ENCODE peak calls at places on chromosomes 1 and 21, in seven cellular contexts. One of them, this sample, is unnamed.

GRCh38 chr1:180863158-180863775 is 49.4 kb upstream of the KIAA1614 start:
- DNase-seq in hepatic stellate cell: peak
- DNase-seq in omental fat pad: no peak
- DNase-seq in EL: peak
- DNase-seq in neural progenitor cell: peak
- DNase-seq in anterior cingulate cortex: no peak
- DNase-seq in brain microvascular endothelial cell: peak
- DNase-seq in this sample: peak

GRCh38 chr1:241413386-241413785 is 56.4 kb upstream of the RGS7 start:
- DNase-seq in hepatic stellate cell: peak
- DNase-seq in omental fat pad: no peak
- DNase-seq in EL: peak
- DNase-seq in neural progenitor cell: no peak
- DNase-seq in anterior cingulate cortex: no peak
- DNase-seq in brain microvascular endothelial cell: peak
- DNase-seq in this sample: no peak

GRCh38 chr1:231924183-231924582 is 297.6 kb downstream of the DISC1 start:
- DNase-seq in hepatic stellate cell: no peak
- DNase-seq in omental fat pad: no peak
- DNase-seq in EL: no peak
- DNase-seq in neural progenitor cell: no peak
- DNase-seq in anterior cingulate cortex: no peak
- DNase-seq in brain microvascular endothelial cell: no peak
- DNase-seq in this sample: no peak

GRCh38 chr1:33030575-33030974 is 6.1 kb downstream of the AK2 start:
- DNase-seq in hepatic stellate cell: no peak
- DNase-seq in omental fat pad: no peak
- DNase-seq in EL: peak
- DNase-seq in neural progenitor cell: no peak
- DNase-seq in anterior cingulate cortex: no peak
- DNase-seq in brain microvascular endothelial cell: peak
- DNase-seq in this sample: no peak

GRCh38 chr21:26027696-26028095 is 142.9 kb downstream of the APP start:
- DNase-seq in hepatic stellate cell: no peak
- DNase-seq in omental fat pad: no peak
- DNase-seq in EL: peak
- DNase-seq in neural progenitor cell: no peak
- DNase-seq in anterior cingulate cortex: no peak
- DNase-seq in brain microvascular endothelial cell: no peak
- DNase-seq in this sample: no peak

GRCh38 chr1:13807213-13807612 is 107.2 kb downstream of the PRDM2 start:
- DNase-seq in hepatic stellate cell: no peak
- DNase-seq in omental fat pad: no peak
- DNase-seq in EL: peak
- DNase-seq in neural progenitor cell: peak
- DNase-seq in anterior cingulate cortex: no peak
- DNase-seq in brain microvascular endothelial cell: peak
- DNase-seq in this sample: peak

GRCh38 chr1:160007577-160008200 is 24.1 kb downstream of the PIGM start:
- DNase-seq in hepatic stellate cell: no peak
- DNase-seq in omental fat pad: no peak
- DNase-seq in EL: peak
- DNase-seq in neural progenitor cell: peak
- DNase-seq in anterior cingulate cortex: no peak
- DNase-seq in brain microvascular endothelial cell: no peak
- DNase-seq in this sample: peak

GRCh38 chr1:174262747-174263241 is 103.5 kb downstream of the RABGAP1L start:
- DNase-seq in hepatic stellate cell: peak
- DNase-seq in omental fat pad: no peak
- DNase-seq in EL: peak
- DNase-seq in neural progenitor cell: peak
- DNase-seq in anterior cingulate cortex: peak
- DNase-seq in brain microvascular endothelial cell: peak
- DNase-seq in this sample: peak

GRCh38 chr1:239891621-239892358 is 199.9 kb upstream of the FMN2 start:
- DNase-seq in hepatic stellate cell: no peak
- DNase-seq in omental fat pad: no peak
- DNase-seq in EL: no peak
- DNase-seq in neural progenitor cell: no peak
- DNase-seq in anterior cingulate cortex: no peak
- DNase-seq in brain microvascular endothelial cell: no peak
- DNase-seq in this sample: no peak

GRCh38 chr1:206714331-206715058 is 29.8 kb downstream of the MAPKAPK2 start:
- DNase-seq in hepatic stellate cell: no peak
- DNase-seq in omental fat pad: no peak
- DNase-seq in EL: peak
- DNase-seq in neural progenitor cell: no peak
- DNase-seq in anterior cingulate cortex: no peak
- DNase-seq in brain microvascular endothelial cell: no peak
- DNase-seq in this sample: no peak

GRCh38 chr1:99558539-99558938 is 87.4 kb upstream of the PALMD start:
- DNase-seq in hepatic stellate cell: no peak
- DNase-seq in omental fat pad: no peak
- DNase-seq in EL: peak
- DNase-seq in neural progenitor cell: no peak
- DNase-seq in anterior cingulate cortex: no peak
- DNase-seq in brain microvascular endothelial cell: no peak
- DNase-seq in this sample: no peak

GRCh38 chr1:119159963-119160362 is 19.5 kb upstream of the WARS2 start:
- DNase-seq in hepatic stellate cell: no peak
- DNase-seq in omental fat pad: no peak
- DNase-seq in EL: no peak
- DNase-seq in neural progenitor cell: no peak
- DNase-seq in anterior cingulate cortex: no peak
- DNase-seq in brain microvascular endothelial cell: no peak
- DNase-seq in this sample: no peak

GRCh38 chr1:203557390-203557789 is 63.4 kb downstream of the OPTC start:
- DNase-seq in hepatic stellate cell: peak
- DNase-seq in omental fat pad: no peak
- DNase-seq in EL: peak
- DNase-seq in neural progenitor cell: no peak
- DNase-seq in anterior cingulate cortex: peak
- DNase-seq in brain microvascular endothelial cell: peak
- DNase-seq in this sample: no peak

GRCh38 chr1:30409476-30410152 is 313.8 kb downstream of the MATN1 start:
- DNase-seq in hepatic stellate cell: no peak
- DNase-seq in omental fat pad: no peak
- DNase-seq in EL: peak
- DNase-seq in neural progenitor cell: no peak
- DNase-seq in anterior cingulate cortex: no peak
- DNase-seq in brain microvascular endothelial cell: no peak
- DNase-seq in this sample: no peak

GRCh38 chr1:185864889-185865288 is 130.7 kb downstream of the HMCN1 start:
- DNase-seq in hepatic stellate cell: peak
- DNase-seq in omental fat pad: no peak
- DNase-seq in EL: peak
- DNase-seq in neural progenitor cell: no peak
- DNase-seq in anterior cingulate cortex: no peak
- DNase-seq in brain microvascular endothelial cell: peak
- DNase-seq in this sample: no peak

GRCh38 chr1:15952317-15953258 is 23.3 kb downstream of the ZBTB17 start:
- DNase-seq in hepatic stellate cell: peak
- DNase-seq in omental fat pad: no peak
- DNase-seq in EL: peak
- DNase-seq in neural progenitor cell: peak
- DNase-seq in anterior cingulate cortex: no peak
- DNase-seq in brain microvascular endothelial cell: peak
- DNase-seq in this sample: no peak

GRCh38 chr1:110210604-110211502 is 739 bp downstream of the KCNC4 start:
- DNase-seq in hepatic stellate cell: peak
- DNase-seq in omental fat pad: no peak
- DNase-seq in EL: peak
- DNase-seq in neural progenitor cell: peak
- DNase-seq in anterior cingulate cortex: no peak
- DNase-seq in brain microvascular endothelial cell: no peak
- DNase-seq in this sample: peak

GRCh38 chr1:195768377-195768776 is 839.9 kb downstream of the KCNT2 start:
- DNase-seq in hepatic stellate cell: no peak
- DNase-seq in omental fat pad: no peak
- DNase-seq in EL: no peak
- DNase-seq in neural progenitor cell: no peak
- DNase-seq in anterior cingulate cortex: no peak
- DNase-seq in brain microvascular endothelial cell: no peak
- DNase-seq in this sample: no peak

GRCh38 chr1:29706936-29707335 is 470.6 kb downstream of the PTPRU start:
- DNase-seq in hepatic stellate cell: peak
- DNase-seq in omental fat pad: no peak
- DNase-seq in EL: peak
- DNase-seq in neural progenitor cell: peak
- DNase-seq in anterior cingulate cortex: no peak
- DNase-seq in brain microvascular endothelial cell: no peak
- DNase-seq in this sample: peak

GRCh38 chr1:172588296-172589291 is 55.6 kb downstream of the SUCO start:
- DNase-seq in hepatic stellate cell: peak
- DNase-seq in omental fat pad: no peak
- DNase-seq in EL: peak
- DNase-seq in neural progenitor cell: no peak
- DNase-seq in anterior cingulate cortex: no peak
- DNase-seq in brain microvascular endothelial cell: peak
- DNase-seq in this sample: no peak

GRCh38 chr21:42411197-42411869 is 7.6 kb downstream of the UBASH3A start:
- DNase-seq in hepatic stellate cell: no peak
- DNase-seq in omental fat pad: no peak
- DNase-seq in EL: no peak
- DNase-seq in neural progenitor cell: peak
- DNase-seq in anterior cingulate cortex: no peak
- DNase-seq in brain microvascular endothelial cell: no peak
- DNase-seq in this sample: peak

GRCh38 chr1:6638226-6638625 is 13.6 kb downstream of the THAP3 start:
- DNase-seq in hepatic stellate cell: peak
- DNase-seq in omental fat pad: no peak
- DNase-seq in EL: no peak
- DNase-seq in neural progenitor cell: no peak
- DNase-seq in anterior cingulate cortex: peak
- DNase-seq in brain microvascular endothelial cell: no peak
- DNase-seq in this sample: no peak

GRCh38 chr1:177122869-177123268 is 41.6 kb downstream of the ASTN1 start:
- DNase-seq in hepatic stellate cell: no peak
- DNase-seq in omental fat pad: no peak
- DNase-seq in EL: no peak
- DNase-seq in neural progenitor cell: no peak
- DNase-seq in anterior cingulate cortex: no peak
- DNase-seq in brain microvascular endothelial cell: no peak
- DNase-seq in this sample: no peak

GRCh38 chr1:145892486-145893087 is 6.9 kb upstream of the ANKRD35 start:
- DNase-seq in hepatic stellate cell: no peak
- DNase-seq in omental fat pad: no peak
- DNase-seq in EL: peak
- DNase-seq in neural progenitor cell: no peak
- DNase-seq in anterior cingulate cortex: no peak
- DNase-seq in brain microvascular endothelial cell: no peak
- DNase-seq in this sample: no peak

GRCh38 chr1:30512253-30512921 is 211.0 kb downstream of the MATN1 start:
- DNase-seq in hepatic stellate cell: no peak
- DNase-seq in omental fat pad: no peak
- DNase-seq in EL: no peak
- DNase-seq in neural progenitor cell: peak
- DNase-seq in anterior cingulate cortex: no peak
- DNase-seq in brain microvascular endothelial cell: peak
- DNase-seq in this sample: peak

GRCh38 chr21:19844334-19844733 is 1153.9 kb upstream of the NCAM2 start:
- DNase-seq in hepatic stellate cell: no peak
- DNase-seq in omental fat pad: no peak
- DNase-seq in EL: no peak
- DNase-seq in neural progenitor cell: no peak
- DNase-seq in anterior cingulate cortex: no peak
- DNase-seq in brain microvascular endothelial cell: no peak
- DNase-seq in this sample: no peak

GRCh38 chr21:37263827-37264226 is 3.3 kb downstream of the VPS26C start:
- DNase-seq in hepatic stellate cell: no peak
- DNase-seq in omental fat pad: no peak
- DNase-seq in EL: peak
- DNase-seq in neural progenitor cell: no peak
- DNase-seq in anterior cingulate cortex: no peak
- DNase-seq in brain microvascular endothelial cell: peak
- DNase-seq in this sample: no peak

GRCh38 chr1:46183119-46183842 is 7.0 kb upstream of the P3R3URF start:
- DNase-seq in hepatic stellate cell: peak
- DNase-seq in omental fat pad: no peak
- DNase-seq in EL: peak
- DNase-seq in neural progenitor cell: no peak
- DNase-seq in anterior cingulate cortex: no peak
- DNase-seq in brain microvascular endothelial cell: peak
- DNase-seq in this sample: peak

GRCh38 chr1:172220376-172220775 is 200.1 kb upstream of the C1orf105 start:
- DNase-seq in hepatic stellate cell: no peak
- DNase-seq in omental fat pad: no peak
- DNase-seq in EL: no peak
- DNase-seq in neural progenitor cell: no peak
- DNase-seq in anterior cingulate cortex: no peak
- DNase-seq in brain microvascular endothelial cell: no peak
- DNase-seq in this sample: no peak

GRCh38 chr1:213244664-213245091 is 193.6 kb downstream of the RPS6KC1 start:
- DNase-seq in hepatic stellate cell: peak
- DNase-seq in omental fat pad: no peak
- DNase-seq in EL: peak
- DNase-seq in neural progenitor cell: peak
- DNase-seq in anterior cingulate cortex: no peak
- DNase-seq in brain microvascular endothelial cell: peak
- DNase-seq in this sample: peak

GRCh38 chr1:150168960-150169565 is 19.3 kb downstream of the PLEKHO1 start:
- DNase-seq in hepatic stellate cell: peak
- DNase-seq in omental fat pad: peak
- DNase-seq in EL: peak
- DNase-seq in neural progenitor cell: peak
- DNase-seq in anterior cingulate cortex: peak
- DNase-seq in brain microvascular endothelial cell: peak
- DNase-seq in this sample: peak

GRCh38 chr1:202579806-202580205 is 130.4 kb downstream of the SYT2 start:
- DNase-seq in hepatic stellate cell: peak
- DNase-seq in omental fat pad: no peak
- DNase-seq in EL: peak
- DNase-seq in neural progenitor cell: no peak
- DNase-seq in anterior cingulate cortex: no peak
- DNase-seq in brain microvascular endothelial cell: peak
- DNase-seq in this sample: no peak

GRCh38 chr1:21254335-21254951 is 35.8 kb downstream of the ECE1 start:
- DNase-seq in hepatic stellate cell: no peak
- DNase-seq in omental fat pad: no peak
- DNase-seq in EL: no peak
- DNase-seq in neural progenitor cell: no peak
- DNase-seq in anterior cingulate cortex: peak
- DNase-seq in brain microvascular endothelial cell: no peak
- DNase-seq in this sample: no peak

GRCh38 chr1:13956386-13956785 is 256.4 kb downstream of the PRDM2 start:
- DNase-seq in hepatic stellate cell: no peak
- DNase-seq in omental fat pad: no peak
- DNase-seq in EL: no peak
- DNase-seq in neural progenitor cell: no peak
- DNase-seq in anterior cingulate cortex: no peak
- DNase-seq in brain microvascular endothelial cell: no peak
- DNase-seq in this sample: no peak

GRCh38 chr1:58561635-58562034 is 15.1 kb upstream of the OMA1 start:
- DNase-seq in hepatic stellate cell: no peak
- DNase-seq in omental fat pad: no peak
- DNase-seq in EL: no peak
- DNase-seq in neural progenitor cell: no peak
- DNase-seq in anterior cingulate cortex: no peak
- DNase-seq in brain microvascular endothelial cell: no peak
- DNase-seq in this sample: no peak

GRCh38 chr1:21636029-21636428 is 33.1 kb downstream of the RAP1GAP start:
- DNase-seq in hepatic stellate cell: no peak
- DNase-seq in omental fat pad: no peak
- DNase-seq in EL: no peak
- DNase-seq in neural progenitor cell: no peak
- DNase-seq in anterior cingulate cortex: no peak
- DNase-seq in brain microvascular endothelial cell: no peak
- DNase-seq in this sample: no peak